ENCODE peak calls at places on chromosomes 4 and X, in six cellular contexts. X is HL-60, A is GM10248, G is upper lobe of right lung, B is stomach, L is Calu3. O is an unnamed sample.

GRCh38 chr4:1604706-1605205 is 79.4 kb downstream of the FAM53A start:
- DNase-seq in A (no peak), L (peak; percentile 65), G (peak; percentile 68), B (peak; percentile 58), X (no peak), O (peak; percentile 23)

GRCh38 chrX:16836371-16836770 is 33.8 kb downstream of the RBBP7 start:
- DNase-seq in A (no peak), B (peak; percentile 49), X (no peak), G (no peak), L (peak; percentile 57), O (peak; percentile 43)

GRCh38 chrX:155767101-155767878 is 113.9 kb upstream of the VAMP7 start:
- DNase-seq in B (peak; percentile 47), A (no peak), L (peak; percentile 63), G (peak; percentile 60), X (peak; percentile 51), O (no peak)

GRCh38 chr4:186260117-186260503 is 5.9 kb upstream of the F11 start:
- DNase-seq in X (no peak), B (no peak), G (no peak), A (no peak), L (peak; percentile 49), O (no peak)

GRCh38 chr4:166049036-166049435 is 176.0 kb downstream of the TLL1 start:
- DNase-seq in X (no peak), A (no peak), L (no peak), G (no peak), B (no peak), O (no peak)

GRCh38 chrX:124211312-124211942 is 121.0 kb upstream of the TEX13D start:
- DNase-seq in G (no peak), A (peak; percentile 15), X (peak; percentile 42), L (peak; percentile 15), B (no peak), O (no peak)

GRCh38 chr4:97589481-97590196 is 553.6 kb downstream of the STPG2 start:
- DNase-seq in A (no peak), L (no peak), X (no peak), G (no peak), B (no peak), O (no peak)

GRCh38 chr4:86099348-86099747 is 260.5 kb downstream of the MAPK10 start:
- DNase-seq in B (no peak), X (no peak), A (no peak), G (no peak), L (no peak), O (no peak)

GRCh38 chr4:88759039-88759631 is 61.5 kb upstream of the NAP1L5 start:
- DNase-seq in X (no peak), A (no peak), L (no peak), G (no peak), B (no peak), O (no peak)

GRCh38 chrX:53077207-53078197 is 4.7 kb upstream of the TSPYL2 start:
- DNase-seq in X (no peak), L (no peak), B (no peak), A (no peak), G (no peak), O (no peak)

GRCh38 chrX:15988661-15989603 is 134.3 kb upstream of the AP1S2 start:
- DNase-seq in X (no peak), G (no peak), L (no peak), B (no peak), A (no peak), O (no peak)

GRCh38 chrX:48937065-48937907 is 18.5 kb upstream of the PIM2 start:
- DNase-seq in L (no peak), X (peak; percentile 86), B (peak; percentile 72), A (peak; percentile 70), G (peak; percentile 86), O (peak; percentile 69)

GRCh38 chr4:78561677-78562076 is 10.1 kb downstream of the ANXA3 start:
- DNase-seq in G (no peak), L (no peak), A (no peak), X (no peak), B (no peak), O (no peak)

GRCh38 chr4:153267915-153268694 is 63.9 kb downstream of the TRIM2 start:
- DNase-seq in L (peak; percentile 20), B (no peak), G (no peak), A (no peak), X (no peak), O (no peak)

GRCh38 chr4:66613591-66613990 is 931.7 kb downstream of the CENPC start:
- DNase-seq in A (no peak), L (no peak), B (no peak), G (no peak), X (no peak), O (no peak)

GRCh38 chrX:15680401-15680800 is 15.8 kb upstream of the CLTRN start:
- DNase-seq in B (no peak), A (no peak), G (no peak), L (peak; percentile 41), X (peak; percentile 25), O (no peak)

GRCh38 chrX:141787655-141788054 is 50.5 kb upstream of the MAGEC3 start:
- DNase-seq in X (no peak), L (no peak), G (no peak), A (no peak), B (no peak), O (no peak)

GRCh38 chr4:12172198-12172970 is 743.7 kb upstream of the HS3ST1 start:
- DNase-seq in X (no peak), G (no peak), L (no peak), A (no peak), B (no peak), O (no peak)

GRCh38 chrX:39616098-39616729 is 481.5 kb downstream of the BCOR start:
- DNase-seq in G (no peak), A (peak; percentile 32), B (no peak), X (no peak), L (no peak), O (no peak)

GRCh38 chrX:50054147-50054546 is 131.8 kb downstream of the CLCN5 start:
- DNase-seq in L (no peak), B (no peak), X (no peak), G (no peak), A (no peak), O (no peak)

GRCh38 chr4:4501678-4502077 is 40.2 kb downstream of the STX18 start:
- DNase-seq in B (no peak), L (no peak), X (no peak), G (no peak), A (no peak), O (no peak)

GRCh38 chr4:52051213-52051614 is at the start of gene SPATA18:
- DNase-seq in A (peak; percentile 49), B (peak; percentile 60), L (no peak), G (peak; percentile 76), X (no peak), O (no peak)

GRCh38 chr4:7206856-7207567 is 14.7 kb downstream of the SORCS2 start:
- DNase-seq in L (peak; percentile 60), A (no peak), G (peak; percentile 89), X (no peak), B (peak; percentile 64), O (no peak)

GRCh38 chr4:6688879-6689505 is 4.7 kb upstream of the S100P start:
- DNase-seq in X (peak; percentile 92), G (no peak), B (peak; percentile 76), L (peak; percentile 78), A (peak; percentile 83), O (no peak)

GRCh38 chr4:140095694-140096482 is 58.1 kb downstream of the MAML3 start:
- DNase-seq in L (no peak), A (no peak), X (peak; percentile 70), B (no peak), G (no peak), O (peak; percentile 86)

GRCh38 chrX:132612990-132613564 is 124.2 kb upstream of the MBNL3 start:
- DNase-seq in L (peak; percentile 68), G (peak; percentile 67), X (peak; percentile 37), B (peak; percentile 56), A (peak; percentile 25), O (no peak)

GRCh38 chr4:10033191-10033881 is 12.0 kb upstream of the SLC2A9 start:
- DNase-seq in L (no peak), X (no peak), A (no peak), G (no peak), B (no peak), O (no peak)

GRCh38 chr4:10034612-10035104 is 13.4 kb upstream of the SLC2A9 start:
- DNase-seq in A (no peak), B (no peak), G (no peak), X (no peak), L (no peak), O (no peak)

GRCh38 chr4:10034136-10034535 is 12.8 kb upstream of the SLC2A9 start:
- DNase-seq in A (no peak), G (no peak), L (no peak), B (no peak), X (no peak), O (no peak)

GRCh38 chr4:10036926-10037325 is 15.6 kb upstream of the SLC2A9 start:
- DNase-seq in G (no peak), B (no peak), L (no peak), X (no peak), A (no peak), O (no peak)

DNA sequence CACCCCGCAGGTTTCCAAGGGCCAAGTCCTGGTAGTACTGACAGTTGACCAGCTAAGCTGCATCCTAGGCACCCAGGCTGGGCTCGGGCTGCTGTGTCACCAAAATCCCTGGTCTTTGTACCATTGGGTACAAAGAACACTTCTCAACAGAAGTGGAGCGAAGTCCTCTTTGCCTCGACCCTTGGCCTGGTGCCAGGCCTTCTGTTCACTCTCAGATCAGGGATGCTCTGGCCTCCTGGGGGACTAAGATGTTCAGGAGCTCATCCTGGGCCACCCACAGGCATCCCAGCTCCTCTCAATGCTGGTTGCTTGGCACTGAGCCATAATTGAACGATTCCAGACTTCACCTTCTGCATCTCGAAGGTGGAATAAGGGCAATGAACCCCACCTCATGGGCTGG is 13.8 kb upstream of the SLC2A9 start:
- DNase-seq in G (no peak), L (no peak), B (no peak), A (no peak), X (no peak), O (no peak)
- TF ChIP-seq CTCF in G (no peak), L (no peak), B (no peak), A (no peak), X (no peak), O (no peak)

DNA sequence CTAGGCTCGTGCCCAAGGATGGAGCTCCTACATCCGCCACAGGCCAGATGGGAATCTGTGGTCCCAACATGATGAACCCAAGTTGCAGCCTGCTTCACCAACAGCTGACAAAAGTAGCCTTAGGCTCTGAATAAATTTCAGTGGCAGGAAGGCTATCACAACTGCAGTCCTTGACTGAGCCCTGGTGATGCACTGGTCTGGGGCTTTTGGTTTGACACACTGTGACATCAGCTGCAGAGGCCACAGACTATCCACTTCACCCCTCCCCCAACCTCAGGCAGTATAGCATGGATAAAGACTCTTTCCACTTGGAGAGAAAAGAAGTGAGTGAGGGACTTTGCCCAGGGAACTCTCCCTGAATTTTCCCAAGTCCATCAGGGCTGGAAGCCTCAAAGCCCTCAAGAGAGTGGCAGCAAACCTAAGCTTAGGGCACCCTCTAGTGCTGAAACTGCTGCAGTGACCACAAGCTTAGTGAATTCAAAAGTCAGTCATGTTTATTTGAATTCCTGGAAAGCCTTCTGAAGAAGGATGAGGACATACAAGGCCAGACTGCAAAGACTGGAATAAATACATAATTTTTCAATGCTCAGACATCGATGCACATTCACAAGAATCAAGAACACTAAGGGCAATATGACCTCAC is 135.0 kb upstream of the TENT5D start:
- DNase-seq in X (peak; percentile 20), A (peak; percentile 2), B (no peak), G (no peak), L (peak; percentile 55), O (no peak)
- TF ChIP-seq CTCF in X (peak; percentile 32), A (peak; percentile 46), B (peak; percentile 23), G (peak; percentile 17), L (no peak), O (peak; percentile 9)

GRCh38 chrX:149759824-149760223 is 14.0 kb upstream of the HSFX1 start:
- DNase-seq in A (no peak), G (no peak), X (no peak), L (no peak), B (no peak), O (no peak)
- TF ChIP-seq CTCF in A (no peak), G (no peak), X (no peak), L (no peak), B (no peak), O (no peak)

GRCh38 chr4:62398318-62398717 is 1198.2 kb downstream of the ADGRL3 start:
- DNase-seq in G (no peak), A (no peak), X (no peak), L (no peak), B (no peak), O (no peak)
- TF ChIP-seq CTCF in G (no peak), A (no peak), X (no peak), L (no peak), B (no peak), O (no peak)

O was measured in CD14-positive monocyte.